ENCODE peak calls at places on chromosome 17, in five cellular contexts. One of them, this sample, is unnamed. For H3K36me3, the result is how much of the 10 kb centered on the place peaks cover.

GRCh38 chr17:42571435-42572225 is 4.7 kb downstream of the MLX start:
- DNase-seq in tibial nerve: no peak
- DNase-seq in endodermal cell: no peak
- DNase-seq in neural progenitor cell: no peak
- DNase-seq in upper lobe of right lung: peak
- DNase-seq in this sample: no peak

GRCh38 chr17:43517615-43518386 is 28.3 kb downstream of the ETV4 start:
- DNase-seq in tibial nerve: no peak
- DNase-seq in endodermal cell: no peak
- DNase-seq in neural progenitor cell: no peak
- DNase-seq in upper lobe of right lung: no peak
- DNase-seq in this sample: peak

GRCh38 chr17:60421273-60422161 is 772 bp upstream of the CHCT1 start:
- DNase-seq in tibial nerve: peak
- DNase-seq in endodermal cell: peak
- DNase-seq in neural progenitor cell: peak
- DNase-seq in upper lobe of right lung: peak
- DNase-seq in this sample: peak

GRCh38 chr17:44830359-44831269 is 527 bp upstream of the GJC1 start:
- DNase-seq in tibial nerve: no peak
- DNase-seq in endodermal cell: peak
- DNase-seq in neural progenitor cell: peak
- DNase-seq in upper lobe of right lung: peak
- DNase-seq in this sample: peak

GRCh38 chr17:72863511-72864175 is 228.8 kb downstream of the SLC39A11 start:
- DNase-seq in tibial nerve: no peak
- DNase-seq in endodermal cell: peak
- DNase-seq in neural progenitor cell: peak
- DNase-seq in upper lobe of right lung: no peak
- DNase-seq in this sample: peak

GRCh38 chr17:59846391-59847165 is 46.2 kb downstream of the TUBD1 start:
- DNase-seq in tibial nerve: peak
- DNase-seq in endodermal cell: peak
- DNase-seq in neural progenitor cell: no peak
- DNase-seq in upper lobe of right lung: peak
- DNase-seq in this sample: no peak

GRCh38 chr17:57999496-58000017 is 7.5 kb downstream of the SRSF1 start:
- DNase-seq in tibial nerve: peak
- DNase-seq in endodermal cell: no peak
- DNase-seq in neural progenitor cell: peak
- DNase-seq in upper lobe of right lung: no peak
- DNase-seq in this sample: peak

GRCh38 chr17:80339118-80339517 is 75.8 kb upstream of the ENDOV start:
- DNase-seq in tibial nerve: no peak
- DNase-seq in endodermal cell: no peak
- DNase-seq in neural progenitor cell: no peak
- DNase-seq in upper lobe of right lung: peak
- DNase-seq in this sample: no peak

GRCh38 chr17:81150379-81151038 is 14.8 kb upstream of the PVALEF start:
- DNase-seq in tibial nerve: no peak
- DNase-seq in endodermal cell: no peak
- DNase-seq in neural progenitor cell: no peak
- DNase-seq in upper lobe of right lung: peak
- DNase-seq in this sample: no peak

GRCh38 chr17:79000396-79001189 is 9.0 kb downstream of the CANT1 start:
- DNase-seq in tibial nerve: no peak
- DNase-seq in endodermal cell: peak
- DNase-seq in neural progenitor cell: no peak
- DNase-seq in upper lobe of right lung: no peak
- DNase-seq in this sample: no peak

GRCh38 chr17:80798595-80799552 is 192.8 kb upstream of the CHMP6 start:
- DNase-seq in tibial nerve: no peak
- DNase-seq in endodermal cell: peak
- DNase-seq in neural progenitor cell: no peak
- DNase-seq in upper lobe of right lung: peak
- DNase-seq in this sample: no peak

GRCh38 chr17:59332890-59333377 is 1.5 kb downstream of the YPEL2 start:
- DNase-seq in tibial nerve: peak
- DNase-seq in endodermal cell: no peak
- DNase-seq in neural progenitor cell: no peak
- DNase-seq in upper lobe of right lung: no peak
- DNase-seq in this sample: no peak

GRCh38 chr17:19750835-19751234 is 2.7 kb upstream of the ALDH3A1 start:
- DNase-seq in tibial nerve: no peak
- DNase-seq in endodermal cell: no peak
- DNase-seq in neural progenitor cell: no peak
- DNase-seq in upper lobe of right lung: peak
- DNase-seq in this sample: no peak

GRCh38 chr17:76078859-76079576 is at the start of gene ZACN:
- DNase-seq in tibial nerve: no peak
- DNase-seq in endodermal cell: no peak
- DNase-seq in neural progenitor cell: no peak
- DNase-seq in upper lobe of right lung: peak
- DNase-seq in this sample: no peak

GRCh38 chr17:4201231-4201630 is 58.2 kb downstream of the CYB5D2 start:
- DNase-seq in tibial nerve: no peak
- DNase-seq in endodermal cell: no peak
- DNase-seq in neural progenitor cell: no peak
- DNase-seq in upper lobe of right lung: no peak
- DNase-seq in this sample: no peak

GRCh38 chr17:58224315-58224714 is 5.3 kb upstream of the MKS1 start:
- DNase-seq in tibial nerve: no peak
- DNase-seq in endodermal cell: no peak
- DNase-seq in neural progenitor cell: no peak
- DNase-seq in upper lobe of right lung: no peak
- DNase-seq in this sample: no peak

GRCh38 chr17:41500131-41500911 is 5.1 kb downstream of the KRT13 start:
- DNase-seq in tibial nerve: no peak
- DNase-seq in endodermal cell: peak
- DNase-seq in neural progenitor cell: no peak
- DNase-seq in upper lobe of right lung: no peak
- DNase-seq in this sample: no peak

GRCh38 chr17:63774141-63774981 is at the start of gene DDX42:
- DNase-seq in tibial nerve: no peak
- DNase-seq in endodermal cell: peak
- DNase-seq in neural progenitor cell: peak
- DNase-seq in upper lobe of right lung: peak
- DNase-seq in this sample: no peak

GRCh38 chr17:44752953-44753861 is 5.6 kb upstream of the ADAM11 start:
- DNase-seq in tibial nerve: no peak
- DNase-seq in endodermal cell: no peak
- DNase-seq in neural progenitor cell: no peak
- DNase-seq in upper lobe of right lung: no peak
- DNase-seq in this sample: no peak

GRCh38 chr17:61456688-61457225 is 4.5 kb downstream of the TBX4 start:
- DNase-seq in tibial nerve: no peak
- DNase-seq in endodermal cell: peak
- DNase-seq in neural progenitor cell: peak
- DNase-seq in upper lobe of right lung: peak
- DNase-seq in this sample: no peak

GRCh38 chr17:6061290-6061689 is 8.9 kb upstream of the WSCD1 start:
- DNase-seq in tibial nerve: no peak
- DNase-seq in endodermal cell: no peak
- DNase-seq in neural progenitor cell: no peak
- DNase-seq in upper lobe of right lung: no peak
- DNase-seq in this sample: no peak

DNA sequence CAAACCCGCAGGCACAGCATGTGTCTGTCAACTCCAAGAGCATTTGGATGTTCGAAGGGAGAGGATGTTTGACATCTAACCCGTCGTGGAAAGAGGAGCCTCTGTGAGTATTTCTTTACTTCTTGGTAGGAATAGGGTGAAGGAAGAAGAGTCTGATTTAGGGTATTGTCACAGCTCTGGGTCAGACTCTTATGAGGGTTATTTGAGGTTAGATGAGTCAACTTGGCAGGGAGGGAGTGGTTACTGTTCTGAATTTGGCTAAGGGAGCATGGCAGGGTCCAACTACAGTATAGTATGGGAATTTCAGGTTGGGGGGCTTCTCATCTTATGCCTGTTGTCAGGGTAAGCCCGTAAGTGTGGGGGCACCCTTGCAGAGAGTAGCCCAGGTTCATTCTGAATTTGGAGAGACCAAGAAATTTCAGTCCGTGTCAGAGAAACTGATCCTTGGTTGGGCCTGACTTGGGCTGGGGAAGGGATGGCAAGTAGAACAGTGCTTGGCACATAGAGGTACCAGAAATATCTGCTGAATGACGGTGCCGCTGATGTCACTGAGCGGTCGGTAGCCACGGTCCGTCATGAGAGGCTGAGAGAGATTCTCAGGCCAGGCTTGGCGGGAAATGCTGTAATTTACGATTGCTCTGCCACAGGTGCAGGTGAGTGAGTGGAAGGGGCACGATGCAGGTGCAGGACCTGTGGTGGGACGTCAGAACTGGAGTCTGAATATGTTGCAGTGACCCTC is 43.2 kb downstream of the MYH3 start:
- DNase-seq in tibial nerve: no peak
- DNase-seq in endodermal cell: no peak
- DNase-seq in neural progenitor cell: no peak
- DNase-seq in upper lobe of right lung: no peak
- DNase-seq in this sample: no peak
- H3K4me3 ChIP-seq in tibial nerve: no peak
- H3K4me3 ChIP-seq in endodermal cell: no peak
- H3K4me3 ChIP-seq in neural progenitor cell: no peak
- H3K4me3 ChIP-seq in upper lobe of right lung: no peak
- H3K4me3 ChIP-seq in this sample: no peak

GRCh38 chr17:82267575-82268379 is 5.7 kb downstream of the CSNK1D start:
- DNase-seq in tibial nerve: peak
- DNase-seq in endodermal cell: no peak
- DNase-seq in neural progenitor cell: no peak
- DNase-seq in upper lobe of right lung: peak
- DNase-seq in this sample: no peak
- H3K36me3 ChIP-seq in tibial nerve: half or more
- H3K36me3 ChIP-seq in endodermal cell: half or more
- H3K36me3 ChIP-seq in neural progenitor cell: under half
- H3K36me3 ChIP-seq in upper lobe of right lung: half or more
- H3K36me3 ChIP-seq in this sample: under half

GRCh38 chr17:49997256-49997735 is 2.3 kb upstream of the DLX3 start:
- DNase-seq in tibial nerve: no peak
- DNase-seq in endodermal cell: no peak
- DNase-seq in neural progenitor cell: no peak
- DNase-seq in upper lobe of right lung: no peak
- DNase-seq in this sample: no peak

GRCh38 chr17:49995055-49995738 is at the start of gene DLX3:
- DNase-seq in tibial nerve: peak
- DNase-seq in endodermal cell: peak
- DNase-seq in neural progenitor cell: peak
- DNase-seq in upper lobe of right lung: peak
- DNase-seq in this sample: no peak

GRCh38 chr17:49997773-49998703 is 3.0 kb upstream of the DLX3 start:
- DNase-seq in tibial nerve: peak
- DNase-seq in endodermal cell: peak
- DNase-seq in neural progenitor cell: peak
- DNase-seq in upper lobe of right lung: peak
- DNase-seq in this sample: peak

GRCh38 chr17:49996121-49996494 is 1.1 kb upstream of the DLX3 start:
- DNase-seq in tibial nerve: no peak
- DNase-seq in endodermal cell: no peak
- DNase-seq in neural progenitor cell: peak
- DNase-seq in upper lobe of right lung: peak
- DNase-seq in this sample: no peak

DNA sequence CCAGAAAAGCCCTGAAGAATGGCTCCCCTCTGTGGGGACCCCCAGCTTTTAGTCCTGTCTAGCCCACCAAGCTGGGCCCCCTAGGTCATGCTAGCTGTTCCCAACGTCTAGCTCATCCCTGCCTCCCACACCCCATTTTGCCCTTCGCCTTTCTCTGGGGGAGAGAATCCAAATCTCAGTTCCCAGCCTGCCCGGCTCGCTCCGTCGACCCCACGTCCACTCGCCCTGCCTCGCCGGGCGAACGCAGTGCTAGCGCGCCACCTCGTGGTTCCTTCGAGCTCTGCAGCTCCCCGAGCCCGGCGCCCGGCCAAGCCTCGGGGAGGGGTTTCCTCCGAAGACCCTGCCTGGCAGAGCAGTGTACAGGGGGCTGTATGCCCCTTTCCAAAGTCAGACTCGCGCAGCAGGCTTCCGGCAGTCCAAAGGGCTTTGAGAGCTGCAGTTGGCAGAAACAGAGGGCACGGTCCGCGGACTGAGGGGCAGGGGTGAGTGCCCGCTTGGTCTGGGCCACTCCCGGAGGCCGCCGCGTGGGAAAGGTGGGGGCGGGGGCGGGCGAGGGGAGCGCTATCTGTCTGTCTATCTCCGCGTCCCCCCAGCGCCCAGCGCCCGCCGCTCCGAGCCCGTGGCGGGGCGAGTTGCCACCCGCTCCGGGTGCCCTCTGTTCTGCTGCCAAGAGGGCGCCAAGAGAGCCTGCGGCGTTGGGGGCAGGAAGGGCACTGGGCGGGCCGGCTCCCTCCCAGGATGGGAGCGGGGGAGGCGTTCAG is 1.7 kb upstream of the DLX3 start:
- DNase-seq in tibial nerve: peak
- DNase-seq in endodermal cell: peak
- DNase-seq in neural progenitor cell: peak
- DNase-seq in upper lobe of right lung: peak
- DNase-seq in this sample: peak
- TF ChIP-seq CTCF in tibial nerve: peak
- TF ChIP-seq CTCF in endodermal cell: peak
- TF ChIP-seq CTCF in neural progenitor cell: peak
- TF ChIP-seq CTCF in upper lobe of right lung: peak
- TF ChIP-seq CTCF in this sample: peak

GRCh38 chr17:18360518-18360917 is 2.8 kb downstream of the SHMT1 start:
- DNase-seq in tibial nerve: no peak
- DNase-seq in endodermal cell: no peak
- DNase-seq in neural progenitor cell: no peak
- DNase-seq in upper lobe of right lung: no peak
- DNase-seq in this sample: no peak

GRCh38 chr17:18362509-18363020 is 785 bp downstream of the SHMT1 start:
- DNase-seq in tibial nerve: peak
- DNase-seq in endodermal cell: peak
- DNase-seq in neural progenitor cell: peak
- DNase-seq in upper lobe of right lung: peak
- DNase-seq in this sample: peak

GRCh38 chr17:18363021-18363941 is at the start of gene SHMT1:
- DNase-seq in tibial nerve: peak
- DNase-seq in endodermal cell: peak
- DNase-seq in neural progenitor cell: peak
- DNase-seq in upper lobe of right lung: peak
- DNase-seq in this sample: peak

GRCh38 chr17:18364166-18364565 is 816 bp upstream of the SHMT1 start:
- DNase-seq in tibial nerve: no peak
- DNase-seq in endodermal cell: no peak
- DNase-seq in neural progenitor cell: no peak
- DNase-seq in upper lobe of right lung: no peak
- DNase-seq in this sample: no peak

DNA sequence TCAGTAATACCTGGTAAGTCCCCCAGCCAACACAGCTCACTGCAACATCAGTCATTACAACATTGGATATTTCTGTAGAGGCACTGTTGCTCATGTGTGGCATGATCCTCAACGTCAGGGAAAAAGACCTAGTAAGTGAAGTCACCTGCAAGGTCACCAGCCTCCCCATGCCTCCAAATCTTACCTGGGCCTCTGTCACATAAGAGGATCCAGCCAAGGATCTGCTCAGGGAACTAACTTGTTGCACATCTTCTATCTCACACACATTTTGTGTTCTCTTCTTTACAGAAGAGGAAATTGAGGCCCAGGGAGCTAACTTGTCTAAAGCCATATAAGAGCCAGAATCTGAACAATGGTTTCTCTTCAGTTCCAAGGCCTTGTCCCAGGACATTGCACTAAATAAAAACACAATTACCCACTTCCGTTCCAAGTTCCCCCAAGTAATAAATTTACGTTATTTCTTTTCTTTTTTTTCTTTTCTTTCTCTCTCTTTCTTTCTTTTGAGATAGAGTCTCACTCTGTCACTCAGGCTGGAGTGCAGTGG is 1.4 kb downstream of the SHMT1 start:
- DNase-seq in tibial nerve: no peak
- DNase-seq in endodermal cell: no peak
- DNase-seq in neural progenitor cell: no peak
- DNase-seq in upper lobe of right lung: no peak
- DNase-seq in this sample: no peak
- H3K4me3 ChIP-seq in tibial nerve: peak
- H3K4me3 ChIP-seq in endodermal cell: peak
- H3K4me3 ChIP-seq in neural progenitor cell: peak
- H3K4me3 ChIP-seq in upper lobe of right lung: peak
- H3K4me3 ChIP-seq in this sample: no peak

This sample was measured in GM06990.